ENCODE peak calls at places on chromosome 5, in four cellular contexts. P is HCT116, N is ascending aorta, G is left ventricle myocardium inferior. S is an unnamed sample. For H3K4me1, the result is how much of the 10 kb centered on the place peaks cover.

GRCh38 chr5:1315709-1316587 is 21.1 kb upstream of the TERT start:
- DNase-seq in P (no peak), N (peak), G (no peak), S (peak)

GRCh38 chr5:20248102-20248501 is 260.1 kb upstream of the CDH18 start:
- DNase-seq in P (no peak), N (no peak), G (no peak), S (no peak)

GRCh38 chr5:178465228-178465860 is 124.8 kb downstream of the COL23A1 start:
- DNase-seq in P (no peak), N (no peak), G (no peak), S (no peak)

GRCh38 chr5:28165116-28165515 is 1126.7 kb upstream of the CDH9 start:
- DNase-seq in P (no peak), N (no peak), G (no peak), S (no peak)

GRCh38 chr5:134226441-134227192 is 744 bp upstream of the PPP2CA start:
- DNase-seq in P (no peak), N (no peak), G (no peak), S (peak)

GRCh38 chr5:2223303-2223702 is 340.6 kb upstream of the IRX4 start:
- DNase-seq in P (no peak), N (no peak), G (no peak), S (no peak)

GRCh38 chr5:35089688-35090314 is 42.1 kb upstream of the AGXT2 start:
- DNase-seq in P (peak), N (no peak), G (no peak), S (no peak)

GRCh38 chr5:14173419-14174234 is 30.5 kb downstream of the TRIO start:
- DNase-seq in P (no peak), N (no peak), G (no peak), S (no peak)

GRCh38 chr5:122997294-122997693 is 39.2 kb downstream of the PPIC start:
- DNase-seq in P (no peak), N (no peak), G (no peak), S (no peak)

GRCh38 chr5:161201558-161201957 is 345.0 kb downstream of the GABRB2 start:
- DNase-seq in P (no peak), N (no peak), G (no peak), S (no peak)

GRCh38 chr5:179762781-179763176 is 30.2 kb downstream of the MAML1 start:
- DNase-seq in P (no peak), N (no peak), G (no peak), S (no peak)

GRCh38 chr5:32044904-32045303 is 129.2 kb downstream of the GOLPH3 start:
- DNase-seq in P (no peak), N (no peak), G (no peak), S (no peak)

GRCh38 chr5:115657883-115658233 is 32.0 kb upstream of the TMED7 start:
- DNase-seq in P (peak), N (no peak), G (no peak), S (no peak)

GRCh38 chr5:124790895-124791732 is 44.7 kb upstream of the ZNF608 start:
- DNase-seq in P (no peak), N (no peak), G (no peak), S (no peak)

GRCh38 chr5:142296914-142297417 is 27.9 kb downstream of the SPRY4 start:
- DNase-seq in P (no peak), N (peak), G (peak), S (no peak)

GRCh38 chr5:3709058-3709723 is 113.6 kb downstream of the IRX1 start:
- DNase-seq in P (no peak), N (no peak), G (no peak), S (no peak)

GRCh38 chr5:54533541-54534179 is 16.1 kb downstream of the SNX18 start:
- DNase-seq in P (no peak), N (no peak), G (no peak), S (no peak)

GRCh38 chr5:95824747-95825146 is 2.2 kb upstream of the GLRX start:
- DNase-seq in P (no peak), N (peak), G (no peak), S (no peak)

GRCh38 chr5:80975065-80975464 is 14.9 kb downstream of the RASGRF2 start:
- DNase-seq in P (no peak), N (no peak), G (no peak), S (no peak)

GRCh38 chr5:124735169-124735858 is 11.1 kb downstream of the ZNF608 start:
- DNase-seq in P (no peak), N (no peak), G (no peak), S (no peak)

GRCh38 chr5:61662670-61663069 is 330.6 kb downstream of the ZSWIM6 start:
- DNase-seq in P (no peak), N (no peak), G (no peak), S (no peak)

GRCh38 chr5:34627794-34628193 is 28.3 kb upstream of the RAI14 start:
- DNase-seq in P (no peak), N (no peak), G (no peak), S (no peak)

GRCh38 chr5:73126381-73126780 is 6.0 kb downstream of the TMEM171 start:
- DNase-seq in P (no peak), N (no peak), G (no peak), S (no peak)

GRCh38 chr5:427415-428087 is 15.4 kb upstream of the EXOC3 start:
- DNase-seq in P (no peak), N (peak), G (no peak), S (peak)

DNA sequence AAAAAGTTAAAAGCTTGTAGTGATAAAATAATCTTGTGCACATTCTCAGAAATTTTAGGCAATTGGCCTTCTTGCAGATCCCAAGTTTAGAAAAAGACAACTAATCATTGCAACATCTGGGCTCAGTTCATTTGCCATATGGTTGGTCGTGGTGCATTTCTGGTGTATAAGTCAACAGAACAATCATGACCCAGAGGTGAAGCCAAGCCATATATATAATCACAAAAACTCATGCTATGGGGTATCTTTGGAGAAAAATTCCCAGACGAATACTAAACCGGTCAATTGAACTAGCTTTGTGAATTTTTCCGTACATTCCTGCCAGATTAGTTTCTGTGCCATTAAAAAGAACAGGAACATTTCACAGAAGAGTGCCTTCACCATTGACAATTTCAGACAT is 50.3 kb downstream of the FYB1 start:
- DNase-seq in P (no peak), N (no peak), G (no peak), S (no peak)
- H3K4me1 ChIP-seq in P (under half), N (under half), G (under half), S (under half)

GRCh38 chr5:136228358-136228757 is 35.4 kb upstream of the SMIM32 start:
- DNase-seq in P (no peak), N (no peak), G (no peak), S (no peak)
- H3K4me1 ChIP-seq in P (under half), N (under half), G (under half), S (under half)

GRCh38 chr5:57177479-57178156 is 3.8 kb downstream of the GPBP1 start:
- DNase-seq in P (no peak), N (no peak), G (no peak), S (no peak)
- H3K4me1 ChIP-seq in P (under half), N (under half), G (half or more), S (half or more)

DNA sequence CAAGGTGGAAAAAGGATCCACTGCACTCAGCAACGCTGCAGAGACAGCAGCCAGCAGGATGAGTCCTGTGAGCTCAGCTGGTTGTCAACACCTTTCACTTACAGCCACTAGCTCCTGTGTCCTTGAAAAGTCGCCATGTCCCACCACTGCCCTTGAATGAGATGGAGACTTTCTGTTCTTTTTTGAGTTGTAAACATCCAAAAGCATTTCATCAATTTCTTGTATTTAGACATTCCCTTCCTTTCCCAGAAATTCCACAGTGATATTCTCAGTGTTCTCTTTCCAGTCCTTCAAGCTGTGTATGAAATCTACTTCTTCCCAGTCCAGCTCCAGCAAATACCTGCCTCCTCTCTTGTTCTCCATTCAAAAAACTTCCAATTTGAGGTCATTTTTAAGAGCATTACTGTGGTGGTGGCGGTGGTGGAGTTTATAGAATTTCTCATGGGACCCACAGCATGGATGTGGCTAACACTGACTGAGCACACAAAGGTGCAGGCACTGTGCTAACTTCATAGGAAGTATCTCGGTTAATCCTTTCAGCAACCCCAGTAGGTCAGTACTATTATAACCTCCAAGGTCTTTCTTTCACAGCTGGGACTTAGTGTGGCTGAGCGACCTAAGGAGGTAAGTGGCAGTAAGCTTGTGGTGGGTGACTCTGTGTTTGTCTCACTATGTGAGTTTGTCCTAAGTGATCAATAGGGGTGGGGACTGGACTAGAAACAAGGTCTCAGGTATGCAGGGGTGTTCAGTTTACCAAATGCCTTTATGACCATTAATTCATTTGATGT is 15.0 kb upstream of the GPX3 start:
- DNase-seq in P (peak), N (no peak), G (peak), S (no peak)
- H3K4me1 ChIP-seq in P (under half), N (under half), G (half or more), S (under half)

GRCh38 chr5:151742870-151743294 is 15.5 kb downstream of the ATOX1 start:
- DNase-seq in P (peak), N (peak), G (peak), S (no peak)
- H3K4me1 ChIP-seq in P (half or more), N (under half), G (half or more), S (half or more)

DNA sequence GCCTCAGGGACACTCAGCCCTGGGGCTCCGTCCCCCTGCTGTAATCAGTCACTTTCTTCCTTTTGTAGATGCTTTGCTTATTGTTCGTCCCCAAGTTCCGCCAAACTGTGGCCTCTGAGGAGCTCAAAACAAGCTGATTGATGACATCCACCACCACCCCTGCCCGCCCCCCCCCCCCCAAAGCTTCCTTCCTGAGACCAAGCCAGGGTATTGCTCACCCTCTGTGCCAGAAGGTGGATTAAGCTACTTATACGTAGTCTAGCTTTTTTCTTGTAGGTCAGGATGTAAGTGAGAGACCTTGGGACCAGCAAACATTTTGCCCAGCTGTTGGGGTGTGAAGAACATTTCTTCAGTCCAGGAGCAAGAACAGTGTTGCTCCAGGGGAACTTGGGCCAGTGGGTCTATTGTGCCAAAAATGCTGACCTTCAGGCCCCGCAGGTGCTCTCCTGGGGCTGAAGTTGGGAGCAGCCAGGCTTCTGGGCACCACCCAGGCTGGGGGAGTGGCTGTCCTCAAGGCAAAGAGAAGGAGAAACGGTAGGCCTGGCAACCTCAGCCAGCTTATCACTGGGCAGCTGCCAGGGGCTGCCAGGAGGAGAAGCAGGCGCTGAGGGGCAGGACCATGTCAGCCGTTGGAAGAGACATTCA is 17.9 kb downstream of the NEURL1B start:
- DNase-seq in P (no peak), N (no peak), G (peak), S (peak)
- H3K4me1 ChIP-seq in P (under half), N (under half), G (half or more), S (under half)

DNA sequence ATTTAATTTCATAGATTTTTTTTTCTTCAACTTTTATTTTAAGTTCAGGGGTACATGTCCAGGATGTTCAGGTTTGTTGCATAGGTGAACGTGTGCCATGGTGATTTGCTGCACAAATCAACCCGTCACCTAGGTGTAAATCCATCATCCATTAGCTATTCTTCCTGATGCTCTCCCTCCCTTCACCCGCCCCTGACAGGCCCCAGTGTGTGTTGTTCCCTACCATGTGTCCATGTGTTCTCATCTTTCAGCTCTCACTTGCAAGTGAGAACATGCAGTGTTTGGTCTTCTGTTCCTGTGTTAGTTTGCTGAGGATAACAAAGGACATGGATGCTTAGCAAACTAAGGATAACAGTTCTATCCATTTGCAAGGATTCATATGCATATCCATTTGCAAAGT is 209.1 kb upstream of the ADCY2 start:
- DNase-seq in P (no peak), N (no peak), G (no peak), S (no peak)
- H3K4me1 ChIP-seq in P (under half), N (under half), G (under half), S (under half)

GRCh38 chr5:119331566-119332095 is 24.2 kb upstream of the TNFAIP8 start:
- DNase-seq in P (no peak), N (no peak), G (no peak), S (no peak)
- H3K4me1 ChIP-seq in P (under half), N (under half), G (under half), S (half or more)